ENCODE peak calls at places on chromosomes 6 and 20, in four cellular contexts. R, Z, X and A are unnamed samples.

GRCh38 chr6:37688088-37688850 is 9.4 kb downstream of the MDGA1 start:
- DNase-seq in R (no peak), Z (no peak), X (no peak), A (no peak)

GRCh38 chr6:149440735-149441662 is 40.9 kb downstream of the SUMO4 start:
- DNase-seq in R (no peak), Z (no peak), X (no peak), A (peak; percentile 40)

GRCh38 chr20:44756011-44756688 is 10.5 kb downstream of the KCNK15 start:
- DNase-seq in R (no peak), Z (no peak), X (no peak), A (no peak)

GRCh38 chr6:43074847-43075741 is 1.0 kb upstream of the PTK7 start:
- DNase-seq in R (no peak), Z (no peak), X (no peak), A (no peak)

GRCh38 chr20:5056801-5057599 is 55.7 kb upstream of the SLC23A2 start:
- DNase-seq in R (peak; percentile 64), Z (peak; percentile 38), X (peak; percentile 58), A (peak; percentile 69)

GRCh38 chr6:26475823-26476729 is 18.3 kb downstream of the BTN2A1 start:
- DNase-seq in R (no peak), Z (no peak), X (peak; percentile 25), A (peak; percentile 31)

GRCh38 chr20:35909176-35909575 is 45.1 kb downstream of the SCAND1 start:
- DNase-seq in R (no peak), Z (peak; percentile 20), X (no peak), A (no peak)

GRCh38 chr6:148441454-148441911 is 98.8 kb downstream of the SASH1 start:
- DNase-seq in R (peak; percentile 55), Z (no peak), X (no peak), A (peak; percentile 35)

GRCh38 chr6:87174078-87174579 is 18.8 kb downstream of the ZNF292 start:
- DNase-seq in R (no peak), Z (no peak), X (no peak), A (no peak)

GRCh38 chr20:33443006-33443511 is 504 bp downstream of the SNTA1 start:
- DNase-seq in R (no peak), Z (no peak), X (peak; percentile 61), A (no peak)

GRCh38 chr6:168634928-168635327 is 193.9 kb downstream of the SMOC2 start:
- DNase-seq in R (no peak), Z (no peak), X (no peak), A (no peak)
- TF ChIP-seq CHD4 in R (no peak), Z (no peak), X (no peak), A (no peak)

DNA sequence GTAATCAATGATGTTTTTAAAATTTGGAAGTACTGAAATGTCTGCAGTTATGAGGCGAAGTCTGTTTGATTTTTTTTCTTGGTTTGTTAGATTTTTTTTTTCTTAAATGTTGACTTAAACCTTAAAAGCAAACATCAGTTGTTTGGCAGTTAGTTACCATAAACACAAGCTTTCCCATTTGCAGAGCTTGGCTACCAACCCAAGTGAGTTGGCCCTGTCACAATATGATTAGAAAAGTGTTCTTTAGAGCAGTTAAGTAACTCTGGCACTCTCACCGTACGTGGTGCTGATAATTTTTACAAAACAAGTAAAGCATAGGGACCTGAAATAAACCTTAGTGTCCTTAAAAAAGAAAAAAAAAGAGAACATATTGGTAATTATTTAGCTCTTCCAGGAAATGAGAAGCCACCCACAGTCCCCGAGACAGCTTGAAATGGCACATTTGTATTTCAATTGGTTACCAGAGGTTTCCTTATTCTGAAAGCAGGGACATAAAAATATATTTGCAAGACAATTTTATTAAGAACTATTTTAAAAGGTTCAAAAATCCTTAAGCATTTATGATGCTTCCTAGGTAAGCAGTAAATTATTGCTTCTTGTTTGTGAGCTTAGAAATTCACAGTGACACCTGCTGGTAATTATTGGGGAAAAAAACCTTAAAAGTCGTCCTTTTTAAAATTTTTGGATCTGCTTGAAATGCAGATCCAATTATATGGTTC is 3.9 kb downstream of the HEY2 start:
- DNase-seq in R (peak; percentile 39), Z (no peak), X (no peak), A (peak; percentile 33)
- TF ChIP-seq CHD4 in R (no peak), Z (no peak), X (no peak), A (no peak)

GRCh38 chr6:168371635-168371988 is 52.0 kb upstream of the DACT2 start:
- DNase-seq in R (no peak), Z (no peak), X (no peak), A (no peak)

GRCh38 chr6:168371989-168372711 is 52.6 kb upstream of the DACT2 start:
- DNase-seq in R (no peak), Z (no peak), X (no peak), A (no peak)

GRCh38 chr6:168369776-168370175 is 50.2 kb upstream of the DACT2 start:
- DNase-seq in R (no peak), Z (no peak), X (no peak), A (no peak)

GRCh38 chr6:168370310-168370991 is 50.9 kb upstream of the DACT2 start:
- DNase-seq in R (peak; percentile 50), Z (no peak), X (peak; percentile 92), A (peak; percentile 39)

DNA sequence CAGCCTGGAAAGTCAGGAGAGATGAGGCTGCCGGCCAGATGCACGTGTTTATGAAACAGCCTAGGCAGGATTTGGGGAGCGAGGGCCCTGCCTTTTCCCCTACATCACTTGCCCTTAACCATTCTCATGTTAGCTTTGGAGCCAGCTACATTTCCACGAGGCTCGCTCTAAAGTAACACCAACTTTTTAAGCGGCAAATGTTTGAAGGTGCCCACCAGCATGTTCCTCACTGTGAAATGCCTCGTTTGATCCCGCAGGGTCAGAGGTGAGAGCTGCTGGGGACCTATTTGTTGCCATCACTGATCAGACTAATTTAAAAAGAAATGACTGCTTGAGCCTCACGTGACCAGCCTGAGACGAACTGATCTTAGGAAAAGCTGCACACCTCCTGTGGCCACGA is 51.6 kb upstream of the DACT2 start:
- DNase-seq in R (no peak), Z (no peak), X (no peak), A (no peak)
- TF ChIP-seq CHD4 in R (no peak), Z (no peak), X (no peak), A (no peak)

GRCh38 chr6:158706369-158706982 is 56.6 kb downstream of the SYTL3 start:
- DNase-seq in R (peak; percentile 67), Z (no peak), X (peak; percentile 57), A (peak; percentile 52)
- TF ChIP-seq CHD4 in R (no peak), Z (no peak), X (no peak), A (no peak)

GRCh38 chr6:89034586-89035251 is 45.8 kb upstream of the PNRC1 start:
- DNase-seq in R (peak; percentile 54), Z (no peak), X (no peak), A (peak; percentile 67)
- TF ChIP-seq CHD4 in R (no peak), Z (no peak), X (no peak), A (no peak)

DNA sequence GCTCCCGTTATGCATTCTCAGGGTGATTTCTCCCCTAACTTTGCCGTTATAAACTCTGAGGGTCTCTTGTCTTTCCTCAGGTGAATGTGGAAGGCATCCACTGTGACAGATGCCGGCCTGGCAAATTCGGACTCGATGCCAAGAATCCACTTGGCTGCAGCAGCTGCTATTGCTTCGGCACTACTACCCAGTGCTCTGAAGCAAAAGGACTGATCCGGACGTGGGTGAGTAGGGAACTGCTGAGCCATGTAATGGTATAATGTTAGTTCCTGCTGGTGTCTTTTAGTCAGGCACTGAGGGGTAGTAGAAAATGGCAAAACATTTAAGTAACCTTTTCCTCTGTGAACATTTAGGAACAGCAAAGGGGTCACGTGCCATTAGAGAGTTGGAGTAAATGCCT is 395.4 kb downstream of the ARHGAP18 start:
- DNase-seq in R (no peak), Z (no peak), X (no peak), A (no peak)
- TF ChIP-seq CHD4 in R (no peak), Z (no peak), X (no peak), A (no peak)